ENCODE peak calls at places on chromosomes 12 and 14, in ten cellular contexts. E is HCT116, K is left ventricle myocardium inferior, J is IMR-90, R is A549, I is GM23338, W is PC-3, N is body of pancreas, A is dorsolateral prefrontal cortex, B is suprapubic skin. V is an unnamed sample.

GRCh38 chr12:49632401-49632800 is 9.0 kb downstream of the PRPF40B start:
- DNase-seq in E (no peak), K (no peak), J (no peak), R (no peak), I (no peak), W (no peak), N (no peak), A (no peak), B (no peak), V (no peak)

GRCh38 chr14:95274283-95274682 is 45.4 kb downstream of the CLMN start:
- DNase-seq in E (no peak), K (no peak), J (no peak), R (no peak), I (no peak), W (no peak), N (no peak), A (no peak), B (peak), V (no peak)

GRCh38 chr12:105363890-105364289 is 33.4 kb downstream of the C12orf75 start:
- DNase-seq in E (no peak), K (no peak), J (peak), R (no peak), I (no peak), W (no peak), N (no peak), A (no peak), B (no peak), V (no peak)

GRCh38 chr12:45284096-45284901 is 68.4 kb downstream of the ANO6 start:
- DNase-seq in E (no peak), K (no peak), J (peak), R (peak), I (peak), W (peak), N (no peak), A (no peak), B (no peak), V (no peak)

GRCh38 chr12:131101703-131102492 is 148.2 kb downstream of the ADGRD1 start:
- DNase-seq in E (no peak), K (no peak), J (no peak), R (no peak), I (no peak), W (no peak), N (no peak), A (peak), B (no peak), V (no peak)

GRCh38 chr12:128918910-128919309 is 65.6 kb downstream of the GLT1D1 start:
- DNase-seq in E (no peak), K (no peak), J (no peak), R (no peak), I (no peak), W (no peak), N (no peak), A (no peak), B (no peak), V (no peak)

GRCh38 chr14:33904609-33905008 is 46.3 kb downstream of the EGLN3 start:
- DNase-seq in E (no peak), K (no peak), J (no peak), R (no peak), I (no peak), W (no peak), N (no peak), A (no peak), B (no peak), V (no peak)

GRCh38 chr14:80954771-80955299 is 586 bp upstream of the TSHR start:
- DNase-seq in E (peak), K (peak), J (peak), R (peak), I (peak), W (peak), N (peak), A (peak), B (peak), V (no peak)

GRCh38 chr14:36684946-36685345 is 23.3 kb downstream of the PAX9 start:
- DNase-seq in E (no peak), K (no peak), J (no peak), R (no peak), I (no peak), W (no peak), N (no peak), A (no peak), B (no peak), V (no peak)

GRCh38 chr12:54370218-54370730 is 6.0 kb upstream of the GPR84 start:
- DNase-seq in E (no peak), K (peak), J (peak), R (peak), I (peak), W (peak), N (peak), A (peak), B (peak), V (no peak)

GRCh38 chr14:93089501-93090269 is 26.0 kb downstream of the ITPK1 start:
- DNase-seq in E (no peak), K (no peak), J (no peak), R (no peak), I (no peak), W (no peak), N (no peak), A (no peak), B (no peak), V (no peak)

GRCh38 chr14:64634558-64634957 is 69.7 kb upstream of the PLEKHG3 start:
- DNase-seq in E (no peak), K (no peak), J (no peak), R (no peak), I (no peak), W (no peak), N (no peak), A (no peak), B (no peak), V (no peak)

GRCh38 chr14:104794641-104795467 is 694 bp downstream of the AKT1 start:
- DNase-seq in E (no peak), K (no peak), J (peak), R (no peak), I (peak), W (peak), N (peak), A (no peak), B (no peak), V (no peak)

GRCh38 chr12:132524405-132524804 is 34.5 kb downstream of the FBRSL1 start:
- DNase-seq in E (no peak), K (no peak), J (peak), R (peak), I (no peak), W (peak), N (no peak), A (no peak), B (no peak), V (no peak)

GRCh38 chr12:95182868-95183415 is 34.3 kb downstream of the FGD6 start:
- DNase-seq in E (peak), K (no peak), J (peak), R (peak), I (no peak), W (peak), N (no peak), A (no peak), B (no peak), V (no peak)

GRCh38 chr12:122090759-122091535 is 12.4 kb downstream of the MLXIP start:
- DNase-seq in E (no peak), K (no peak), J (peak), R (peak), I (no peak), W (no peak), N (peak), A (no peak), B (no peak), V (peak)

GRCh38 chr12:22117551-22117950 is 71.5 kb downstream of the CMAS start:
- DNase-seq in E (no peak), K (no peak), J (no peak), R (no peak), I (no peak), W (no peak), N (no peak), A (no peak), B (no peak), V (no peak)

GRCh38 chr12:57254506-57255280 is 3.7 kb upstream of the STAC3 start:
- DNase-seq in E (no peak), K (no peak), J (no peak), R (no peak), I (peak), W (no peak), N (no peak), A (no peak), B (no peak), V (no peak)

GRCh38 chr12:93191956-93192355 is 185.8 kb upstream of the NUDT4 start:
- DNase-seq in E (no peak), K (no peak), J (no peak), R (no peak), I (no peak), W (no peak), N (no peak), A (no peak), B (no peak), V (no peak)

GRCh38 chr12:50677858-50678257 is 86.0 kb upstream of the ATF1 start:
- DNase-seq in E (no peak), K (no peak), J (peak), R (no peak), I (no peak), W (peak), N (peak), A (no peak), B (no peak), V (no peak)

GRCh38 chr14:97280526-97280925 is 483.3 kb downstream of the VRK1 start:
- DNase-seq in E (no peak), K (no peak), J (no peak), R (no peak), I (no peak), W (peak), N (no peak), A (no peak), B (no peak), V (no peak)

GRCh38 chr12:14417717-14418116 is 52.2 kb downstream of the ATF7IP start:
- DNase-seq in E (no peak), K (peak), J (peak), R (peak), I (peak), W (peak), N (peak), A (peak), B (no peak), V (no peak)

GRCh38 chr12:14416658-14417057 is 51.2 kb downstream of the ATF7IP start:
- DNase-seq in E (no peak), K (no peak), J (peak), R (peak), I (peak), W (peak), N (peak), A (no peak), B (no peak), V (no peak)

GRCh38 chr12:14422516-14423230 is 57.2 kb downstream of the ATF7IP start:
- DNase-seq in E (no peak), K (no peak), J (no peak), R (no peak), I (no peak), W (no peak), N (no peak), A (no peak), B (no peak), V (no peak)

GRCh38 chr12:14418526-14418925 is 53.0 kb downstream of the ATF7IP start:
- DNase-seq in E (no peak), K (no peak), J (peak), R (no peak), I (no peak), W (peak), N (no peak), A (no peak), B (no peak), V (no peak)
- TF ChIP-seq CTCF in E (no peak), K (peak), J (peak), R (no peak), I (no peak), W (peak), N (no peak), A (peak), B (no peak), V (peak)

GRCh38 chr14:100467046-100467750 is 120.0 kb downstream of the BEGAIN start:
- DNase-seq in E (no peak), K (no peak), J (no peak), R (no peak), I (no peak), W (no peak), N (no peak), A (no peak), B (no peak), V (no peak)

GRCh38 chr14:100468557-100468956 is 118.7 kb downstream of the BEGAIN start:
- DNase-seq in E (no peak), K (no peak), J (no peak), R (no peak), I (no peak), W (no peak), N (no peak), A (no peak), B (no peak), V (no peak)

GRCh38 chr14:100463937-100464336 is 123.3 kb downstream of the BEGAIN start:
- DNase-seq in E (no peak), K (no peak), J (no peak), R (no peak), I (no peak), W (no peak), N (no peak), A (no peak), B (no peak), V (no peak)

GRCh38 chr14:100467939-100468338 is 119.3 kb downstream of the BEGAIN start:
- DNase-seq in E (no peak), K (no peak), J (no peak), R (no peak), I (no peak), W (no peak), N (no peak), A (no peak), B (no peak), V (no peak)

GRCh38 chr14:100466111-100466856 is 120.9 kb downstream of the BEGAIN start:
- DNase-seq in E (no peak), K (no peak), J (no peak), R (no peak), I (peak), W (no peak), N (no peak), A (no peak), B (no peak), V (no peak)
- TF ChIP-seq CTCF in E (no peak), K (no peak), J (no peak), R (no peak), I (peak), W (no peak), N (no peak), A (no peak), B (no peak), V (no peak)

GRCh38 chr14:57182760-57183503 is 85.8 kb downstream of the EXOC5 start:
- DNase-seq in E (peak), K (no peak), J (peak), R (peak), I (peak), W (peak), N (no peak), A (no peak), B (no peak), V (no peak)
- TF ChIP-seq CTCF in E (peak), K (no peak), J (peak), R (peak), I (peak), W (peak), N (no peak), A (peak), B (no peak), V (peak)

DNA sequence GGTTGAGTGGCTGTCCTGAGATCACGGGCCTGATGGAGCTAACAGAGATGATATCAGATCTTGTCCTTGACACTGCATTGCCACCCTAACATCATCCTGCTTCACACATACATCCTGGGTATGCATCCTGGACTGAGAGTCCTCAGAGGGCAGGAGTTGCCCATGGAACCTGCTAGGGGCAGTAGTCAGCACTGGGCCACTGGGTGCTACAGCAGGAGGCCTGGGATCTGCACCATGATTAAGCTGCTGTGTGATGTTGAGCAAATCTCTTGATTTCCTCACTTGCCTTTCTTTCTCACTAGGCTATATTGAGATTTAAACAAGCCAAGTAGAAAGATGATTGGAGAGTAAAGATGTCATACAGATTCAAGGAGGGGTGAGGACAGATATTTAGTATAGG is 22.1 kb upstream of the EIF4B start:
- DNase-seq in E (no peak), K (no peak), J (no peak), R (peak), I (no peak), W (peak), N (no peak), A (no peak), B (no peak), V (no peak)
- TF ChIP-seq CTCF in E (peak), K (no peak), J (no peak), R (peak), I (no peak), W (peak), N (no peak), A (no peak), B (no peak), V (peak)

DNA sequence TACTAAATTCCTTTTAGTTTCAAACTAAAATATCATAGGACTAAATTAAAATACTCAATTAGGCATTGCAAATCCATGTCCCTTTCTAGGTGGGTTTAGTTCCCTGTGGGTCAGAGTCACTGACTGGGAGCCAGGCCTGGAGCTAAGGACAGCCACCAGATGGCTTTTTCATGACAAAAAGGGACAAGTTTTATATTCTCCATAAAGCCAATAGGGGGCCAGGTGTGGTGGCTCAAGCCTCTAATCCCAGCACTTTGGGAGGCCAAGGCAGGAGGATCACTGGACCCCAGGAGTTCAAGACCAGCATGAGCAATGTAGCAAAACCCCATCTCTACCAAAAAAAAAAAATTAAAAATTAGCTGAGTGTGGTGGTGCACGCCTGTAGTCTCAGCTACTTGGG is 35.4 kb upstream of the EIF5 start:
- DNase-seq in E (no peak), K (no peak), J (no peak), R (peak), I (no peak), W (no peak), N (no peak), A (no peak), B (no peak), V (no peak)
- TF ChIP-seq CTCF in E (peak), K (no peak), J (no peak), R (no peak), I (peak), W (peak), N (no peak), A (no peak), B (no peak), V (peak)

GRCh38 chr12:90490355-90490754 is 464.6 kb downstream of the CCER1 start:
- DNase-seq in E (no peak), K (no peak), J (no peak), R (no peak), I (no peak), W (no peak), N (no peak), A (no peak), B (no peak), V (no peak)
- TF ChIP-seq CTCF in E (no peak), K (no peak), J (no peak), R (no peak), I (no peak), W (no peak), N (no peak), A (no peak), B (no peak), V (no peak)

GRCh38 chr12:62603061-62603810 is 136.6 kb downstream of the MON2 start:
- DNase-seq in E (peak), K (peak), J (peak), R (peak), I (peak), W (peak), N (peak), A (peak), B (peak), V (peak)
- TF ChIP-seq CTCF in E (peak), K (peak), J (peak), R (peak), I (peak), W (peak), N (peak), A (peak), B (peak), V (peak)